ENCODE peak calls at places on chromosome X, in four cellular contexts. E is psoas muscle, R is spleen, K is SJSA1. A is an unnamed sample. For H3K36me3, the result is how much of the 10 kb centered on the place peaks cover.

GRCh38 chrX:73850124-73851013 is 287.4 kb downstream of the CHIC1 start:
- DNase-seq in E (peak), R (no peak), K (no peak), A (peak)

GRCh38 chrX:11097920-11098319 is 13.2 kb upstream of the HCCS start:
- DNase-seq in E (no peak), R (no peak), K (no peak), A (no peak)

GRCh38 chrX:56232221-56233082 is at the start of gene KLF8:
- DNase-seq in E (peak), R (no peak), K (no peak), A (peak)

GRCh38 chrX:42131856-42132255 is 208.5 kb upstream of the CASK start:
- DNase-seq in E (no peak), R (no peak), K (no peak), A (no peak)

GRCh38 chrX:97806238-97806637 is 922.5 kb downstream of the RPA4 start:
- DNase-seq in E (no peak), R (no peak), K (no peak), A (no peak)

GRCh38 chrX:50812995-50813842 is 775 bp downstream of the SHROOM4 start:
- DNase-seq in E (peak), R (peak), K (peak), A (peak)

GRCh38 chrX:261167-261857 is 19.9 kb upstream of the PLCXD1 start:
- DNase-seq in E (peak), R (peak), K (no peak), A (no peak)

GRCh38 chrX:138856881-138857280 is 145.4 kb upstream of the FGF13 start:
- DNase-seq in E (no peak), R (no peak), K (no peak), A (no peak)

GRCh38 chrX:149829751-149830191 is 48.0 kb downstream of the MAGEA9 start:
- DNase-seq in E (no peak), R (no peak), K (peak), A (no peak)

GRCh38 chrX:53732797-53733196 is 46.3 kb upstream of the HUWE1 start:
- DNase-seq in E (no peak), R (no peak), K (no peak), A (no peak)
- H3K27ac ChIP-seq in E (no peak), R (no peak), K (no peak), A (no peak)

GRCh38 chrX:53403535-53403934 is 18.9 kb downstream of the SMC1A start:
- DNase-seq in E (no peak), R (no peak), K (no peak), A (no peak)
- H3K36me3 ChIP-seq in E (under half), R (under half), K (half or more), A (half or more)

DNA sequence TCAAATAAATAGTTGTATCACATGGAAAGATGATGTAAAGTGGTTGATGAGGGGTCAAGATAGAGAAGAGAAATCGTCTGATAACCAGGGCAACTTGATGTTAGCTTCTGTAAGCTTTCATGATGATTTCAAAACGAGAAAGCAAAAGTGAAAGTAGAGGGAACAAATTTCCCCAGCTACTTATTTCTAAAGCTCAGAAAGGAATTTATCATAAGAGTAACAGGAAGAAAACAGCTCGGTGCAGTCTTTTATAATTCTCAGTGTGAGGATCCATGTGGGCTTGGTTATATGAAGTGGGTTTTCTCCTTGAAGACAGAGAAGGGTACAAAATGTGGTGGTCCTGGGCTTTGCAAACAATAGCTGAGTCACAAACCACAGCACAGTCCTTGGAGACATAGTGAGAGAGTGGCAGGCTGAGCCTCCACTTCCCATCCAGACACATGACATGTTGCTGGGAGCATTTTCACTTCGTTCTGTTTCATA is 32.1 kb upstream of the GLRA2 start:
- DNase-seq in E (no peak), R (no peak), K (no peak), A (no peak)
- H3K4me3 ChIP-seq in E (peak), R (no peak), K (peak), A (peak)

GRCh38 chrX:22124098-22124497 is 92.0 kb downstream of the PHEX start:
- DNase-seq in E (no peak), R (no peak), K (no peak), A (no peak)

GRCh38 chrX:22126311-22126710 is 94.2 kb downstream of the PHEX start:
- DNase-seq in E (no peak), R (no peak), K (no peak), A (no peak)

GRCh38 chrX:22134681-22135080 is 102.6 kb downstream of the PHEX start:
- DNase-seq in E (no peak), R (no peak), K (peak), A (no peak)

GRCh38 chrX:22128961-22129360 is 96.8 kb downstream of the PHEX start:
- DNase-seq in E (no peak), R (no peak), K (no peak), A (no peak)
- H3K27ac ChIP-seq in E (no peak), R (no peak), K (no peak), A (no peak)

GRCh38 chrX:53666171-53666570 is 20.3 kb downstream of the HUWE1 start:
- DNase-seq in E (no peak), R (no peak), K (no peak), A (no peak)
- H3K36me3 ChIP-seq in E (under half), R (under half), K (under half), A (under half)

GRCh38 chrX:100819837-100820666 is at the start of gene CSTF2:
- DNase-seq in E (peak), R (peak), K (peak), A (peak)
- H3K4me3 ChIP-seq in E (peak), R (peak), K (peak), A (peak)

A was measured in left lung.